ENCODE peak calls at places on chromosomes 4 and X, in seven cellular contexts. D is tibial artery, V is cardiac fibroblast, N is fibroblast of the aortic adventitia, H is kidney, U is fibroblast of lung, T is epithelial cell of proximal tubule. F is an unnamed sample.

GRCh38 chr4:128589384-128589957 is 220.0 kb upstream of the JADE1 start:
- DNase-seq in D (no peak), V (no peak), N (no peak), H (no peak), U (no peak), T (no peak), F (no peak)

GRCh38 chr4:17811078-17811603 is 362 bp downstream of the NCAPG start:
- DNase-seq in D (no peak), V (no peak), N (no peak), H (no peak), U (peak), T (no peak), F (no peak)

GRCh38 chrX:39704590-39704989 is 393.2 kb downstream of the BCOR start:
- DNase-seq in D (no peak), V (no peak), N (no peak), H (no peak), U (no peak), T (no peak), F (no peak)

GRCh38 chr4:93084599-93085305 is 743.8 kb upstream of the ATOH1 start:
- DNase-seq in D (no peak), V (no peak), N (no peak), H (no peak), U (peak), T (no peak), F (no peak)

GRCh38 chr4:40573593-40574311 is 55.9 kb downstream of the RBM47 start:
- DNase-seq in D (no peak), V (no peak), N (peak), H (no peak), U (no peak), T (no peak), F (no peak)

GRCh38 chr4:109169160-109169559 is 133.3 kb downstream of the COL25A1 start:
- DNase-seq in D (no peak), V (peak), N (no peak), H (no peak), U (peak), T (no peak), F (no peak)

GRCh38 chrX:130097507-130098201 is 12.6 kb downstream of the ELF4 start:
- DNase-seq in D (no peak), V (no peak), N (no peak), H (peak), U (no peak), T (no peak), F (no peak)

GRCh38 chrX:17984415-17984814 is 123.3 kb upstream of the RAI2 start:
- DNase-seq in D (no peak), V (no peak), N (no peak), H (no peak), U (no peak), T (no peak), F (no peak)

GRCh38 chr4:168882650-168883233 is 127.3 kb downstream of the CBR4 start:
- DNase-seq in D (no peak), V (peak), N (peak), H (no peak), U (peak), T (no peak), F (no peak)

GRCh38 chr4:28548549-28548948 is 1687.9 kb downstream of the STIM2 start:
- DNase-seq in D (no peak), V (no peak), N (no peak), H (no peak), U (no peak), T (no peak), F (no peak)

DNA sequence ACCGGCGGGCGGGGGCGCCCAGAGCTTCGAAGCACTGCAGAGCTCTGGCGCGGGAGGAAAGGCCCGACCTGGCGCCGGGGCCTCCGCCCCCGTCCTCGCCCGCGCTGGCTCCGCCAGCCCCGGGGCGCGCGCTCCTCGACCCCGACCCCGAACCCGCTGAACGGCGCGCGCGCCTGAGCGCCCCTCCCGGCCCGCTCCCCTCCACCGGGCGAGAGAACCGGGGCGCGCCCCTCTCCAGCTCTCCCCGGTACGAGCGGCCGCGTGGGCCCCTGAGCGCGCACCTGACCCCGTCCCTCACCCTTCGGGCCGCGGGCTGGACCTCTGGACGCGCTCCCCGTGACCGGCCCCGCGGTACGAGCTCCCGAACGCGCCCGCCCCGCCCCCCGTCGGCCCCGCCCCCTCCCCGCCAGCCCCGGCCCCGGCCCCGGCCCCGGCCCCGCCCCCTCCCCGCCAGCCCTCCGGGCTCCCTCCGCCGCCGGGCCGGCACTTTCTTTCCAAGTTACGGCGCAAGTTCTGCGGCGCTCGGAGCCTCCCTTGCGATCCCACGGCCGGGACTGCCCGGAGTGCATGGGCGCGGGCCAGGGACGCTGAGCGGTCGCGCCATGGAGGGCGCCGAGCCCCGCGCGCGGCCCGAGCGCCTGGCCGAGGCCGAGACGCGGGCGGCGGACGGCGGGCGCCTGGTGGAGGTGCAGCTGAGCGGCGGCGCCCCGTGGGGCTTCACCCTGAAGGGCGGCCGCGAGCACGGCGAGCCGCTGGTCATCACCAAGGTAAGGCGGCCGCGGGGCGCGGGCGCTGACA is at the start of gene SHROOM2:
- DNase-seq in D (no peak), V (no peak), N (no peak), H (no peak), U (no peak), T (no peak), F (no peak)
- H3K4me3 ChIP-seq in D (peak), V (peak), N (no peak), H (peak), U (peak), T (peak), F (peak)

GRCh38 chrX:131741103-131741581 is 197.3 kb downstream of the OR13H1 start:
- DNase-seq in D (no peak), V (no peak), N (peak), H (peak), U (peak), T (no peak), F (no peak)

GRCh38 chrX:131747173-131747572 is 203.3 kb downstream of the OR13H1 start:
- DNase-seq in D (no peak), V (no peak), N (peak), H (no peak), U (peak), T (no peak), F (no peak)

GRCh38 chrX:131745942-131746489 is 202.1 kb downstream of the OR13H1 start:
- DNase-seq in D (no peak), V (no peak), N (no peak), H (no peak), U (no peak), T (no peak), F (no peak)

DNA sequence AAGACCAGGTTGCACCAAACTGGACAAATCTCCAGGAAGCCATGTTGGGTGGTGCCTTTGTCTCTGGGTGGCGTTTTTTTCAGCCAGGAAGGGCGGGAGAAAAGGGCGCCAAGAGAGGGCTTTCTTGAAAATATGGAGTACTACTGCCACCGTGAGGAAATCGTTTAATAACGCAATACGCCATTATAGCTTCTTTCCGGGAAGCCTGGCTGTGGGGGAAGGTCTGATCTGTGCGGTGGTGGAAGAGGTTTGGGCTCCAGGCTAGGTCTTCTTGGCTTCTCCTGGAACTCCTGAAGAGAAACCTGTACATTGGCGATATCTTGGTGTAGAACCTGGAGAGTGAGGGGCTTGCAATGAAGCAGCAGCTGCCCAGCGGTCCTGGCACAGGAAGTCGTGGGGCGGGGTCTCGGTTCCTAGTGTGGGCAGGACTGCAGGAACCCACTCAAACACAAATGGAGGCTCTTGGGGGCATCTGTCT is 202.7 kb downstream of the OR13H1 start:
- DNase-seq in D (no peak), V (no peak), N (peak), H (peak), U (peak), T (no peak), F (no peak)
- TF ChIP-seq CTCF in D (no peak), V (no peak), N (peak), H (peak), U (no peak), T (no peak), F (no peak)

DNA sequence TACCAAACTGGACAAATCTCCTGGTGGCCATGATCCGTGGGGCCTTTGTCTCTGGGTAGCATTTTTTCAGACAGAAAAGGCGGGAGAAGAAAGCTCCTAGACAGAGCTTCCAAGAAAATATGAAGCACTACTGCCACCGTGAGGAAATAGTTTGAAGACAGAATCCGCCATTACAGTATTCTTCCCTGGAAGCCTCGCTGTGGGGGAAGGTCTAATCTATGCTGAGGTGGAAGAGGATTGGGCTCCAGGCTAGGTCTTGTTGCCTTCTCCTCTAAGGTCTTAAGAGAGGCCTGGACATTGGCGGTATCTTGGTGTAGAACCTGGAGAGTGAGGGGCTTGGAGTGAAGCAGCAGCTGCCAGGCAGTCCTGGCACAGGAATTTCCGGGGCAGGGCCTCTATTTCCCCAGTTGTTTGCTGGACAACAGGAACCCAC is 218.9 kb downstream of the OR13H1 start:
- DNase-seq in D (no peak), V (no peak), N (peak), H (no peak), U (peak), T (no peak), F (no peak)
- H3K4me3 ChIP-seq in D (no peak), V (no peak), N (peak), H (no peak), U (no peak), T (no peak), F (no peak)

DNA sequence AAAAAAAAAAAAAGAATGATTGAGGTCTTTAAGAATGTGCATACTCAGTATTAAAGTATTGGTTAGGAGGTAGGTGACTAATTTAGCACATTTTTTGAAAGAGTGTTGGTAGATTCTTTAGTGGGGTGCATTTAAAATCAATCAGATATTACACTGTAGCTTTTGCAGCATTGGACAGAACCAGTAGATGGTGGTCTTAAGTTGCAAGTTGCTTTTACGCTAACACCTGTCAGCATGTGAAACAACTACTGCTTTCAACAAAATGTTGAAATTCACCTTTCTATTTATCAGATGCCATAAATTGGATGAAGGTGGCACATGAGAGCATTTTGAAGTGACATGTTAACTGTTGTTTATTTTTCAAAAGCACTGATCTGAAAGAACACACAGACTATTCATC is 41.0 kb downstream of the NAA11 start:
- DNase-seq in D (no peak), V (no peak), N (no peak), H (no peak), U (peak), T (no peak), F (no peak)
- TF ChIP-seq CTCF in D (no peak), V (no peak), N (no peak), H (no peak), U (no peak), T (no peak), F (no peak)

GRCh38 chr4:2075987-2076907 is 17.1 kb downstream of the NAT8L start:
- DNase-seq in D (peak), V (no peak), N (no peak), H (peak), U (no peak), T (no peak), F (no peak)
- H3K4me3 ChIP-seq in D (no peak), V (no peak), N (no peak), H (no peak), U (no peak), T (no peak), F (no peak)

GRCh38 chrX:42680651-42681050 is 97.3 kb downstream of the PPP1R2C start:
- DNase-seq in D (no peak), V (peak), N (peak), H (no peak), U (peak), T (no peak), F (no peak)
- TF ChIP-seq CTCF in D (no peak), V (no peak), N (peak), H (no peak), U (no peak), T (peak), F (no peak)

DNA sequence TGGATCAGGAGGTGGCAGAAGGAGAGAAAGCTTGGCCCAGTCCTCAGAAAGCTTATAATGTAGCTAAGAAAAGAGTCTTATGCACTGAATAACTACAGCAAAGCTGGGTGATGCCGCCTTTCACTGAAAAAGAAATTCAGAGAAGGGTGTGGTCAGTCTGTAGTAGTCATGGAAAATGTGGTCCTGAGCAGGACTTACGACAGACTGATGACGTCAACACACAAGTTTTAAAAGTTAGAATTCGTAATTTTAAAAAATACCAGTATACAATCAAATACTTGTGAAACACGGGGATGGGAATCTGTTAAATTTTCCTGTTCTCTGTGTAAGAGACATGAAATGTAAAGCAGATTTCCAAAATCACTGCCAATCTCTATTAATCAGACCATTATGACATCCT is 87.0 kb upstream of the RAPGEF2 start:
- DNase-seq in D (no peak), V (peak), N (peak), H (no peak), U (no peak), T (no peak), F (no peak)
- H3K4me3 ChIP-seq in D (no peak), V (no peak), N (no peak), H (peak), U (no peak), T (no peak), F (no peak)

F was measured in AG04449.